ENCODE peak calls at places on chromosomes 5 and 9, in six cellular contexts. V, M, J, Y, G and K are unnamed samples.
A peak's percentile ranks its signal among the peaks of the same experiment; 100 is the strongest.

GRCh38 chr5:33241826-33242225 is 198.9 kb upstream of the TARS1 start:
- DNase-seq in V (no peak), M (no peak), J (no peak), Y (no peak), G (no peak), K (no peak)

GRCh38 chr5:174493536-174493935 is 230.8 kb upstream of the MSX2 start:
- DNase-seq in V (no peak), M (peak; percentile 95), J (no peak), Y (no peak), G (no peak), K (no peak)

GRCh38 chr5:154761062-154761740 is 6.0 kb downstream of the LARP1 start:
- DNase-seq in V (no peak), M (no peak), J (no peak), Y (no peak), G (no peak), K (no peak)

GRCh38 chr5:160799160-160799559 is 52.9 kb downstream of the ATP10B start:
- DNase-seq in V (no peak), M (no peak), J (no peak), Y (no peak), G (no peak), K (peak; percentile 5)

GRCh38 chr5:9853309-9853708 is 223.2 kb upstream of the TAS2R1 start:
- DNase-seq in V (no peak), M (no peak), J (no peak), Y (no peak), G (no peak), K (no peak)

GRCh38 chr5:142689081-142689480 is 3.2 kb upstream of the FGF1 start:
- DNase-seq in V (no peak), M (no peak), J (no peak), Y (no peak), G (no peak), K (no peak)

GRCh38 chr5:151469386-151469785 is 22.0 kb downstream of the SLC36A1 start:
- DNase-seq in V (no peak), M (no peak), J (no peak), Y (no peak), G (no peak), K (peak; percentile 37)

GRCh38 chr9:108290839-108291585 is 564.8 kb downstream of the ACTL7B start:
- DNase-seq in V (peak; percentile 58), M (no peak), J (no peak), Y (no peak), G (no peak), K (no peak)

GRCh38 chr5:177509361-177509951 is at the start of gene DOK3:
- DNase-seq in V (no peak), M (no peak), J (no peak), Y (no peak), G (no peak), K (no peak)

GRCh38 chr5:116572375-116573278 is 2.0 kb downstream of the SEMA6A start:
- DNase-seq in V (peak; percentile 48), M (peak; percentile 78), J (no peak), Y (peak; percentile 9), G (peak; percentile 37), K (peak; percentile 42)

GRCh38 chr5:109964136-109964535 is 274.4 kb downstream of the MAN2A1 start:
- DNase-seq in V (peak; percentile 62), M (no peak), J (no peak), Y (no peak), G (no peak), K (no peak)

GRCh38 chr5:3595102-3595961 is at the start of gene IRX1:
- DNase-seq in V (peak; percentile 84), M (peak; percentile 72), J (no peak), Y (no peak), G (peak; percentile 24), K (no peak)

GRCh38 chr5:103808464-103809106 is 246.0 kb upstream of the NUDT12 start:
- DNase-seq in V (peak; percentile 62), M (peak; percentile 77), J (peak; percentile 32), Y (peak; percentile 42), G (peak; percentile 14), K (peak; percentile 66)

GRCh38 chr5:385321-385720 is 57.7 kb upstream of the EXOC3 start:
- DNase-seq in V (no peak), M (no peak), J (no peak), Y (no peak), G (no peak), K (no peak)

GRCh38 chr9:91659529-91660294 is 236.1 kb upstream of the NFIL3 start:
- DNase-seq in V (peak; percentile 50), M (no peak), J (peak; percentile 42), Y (peak; percentile 52), G (no peak), K (peak; percentile 54)

GRCh38 chr5:173768267-173768806 is 119.8 kb upstream of the CPEB4 start:
- DNase-seq in V (no peak), M (no peak), J (no peak), Y (no peak), G (no peak), K (no peak)

GRCh38 chr9:20929276-20929675 is 102.2 kb downstream of the HACD4 start:
- DNase-seq in V (no peak), M (no peak), J (no peak), Y (no peak), G (no peak), K (no peak)

GRCh38 chr9:18442629-18443491 is 31.1 kb upstream of the ADAMTSL1 start:
- DNase-seq in V (peak; percentile 88), M (peak; percentile 86), J (peak; percentile 51), Y (peak; percentile 76), G (peak; percentile 52), K (peak; percentile 73)